ENCODE peak calls at places on chromosomes 13 and 19, in five cellular contexts. R is right atrium auricular region; C is CD8-positive, alpha-beta memory T cell; N is transverse colon; V is upper lobe of right lung. P is an unnamed sample.

GRCh38 chr19:3867971-3868769 is 668 bp downstream of the ZFR2 start:
- DNase-seq in R (no peak), C (no peak), V (no peak), N (no peak), P (no peak)

GRCh38 chr19:51607920-51608562 is 22.2 kb downstream of the SIGLEC5 start:
- DNase-seq in R (no peak), N (peak), C (peak), V (peak), P (peak)

GRCh38 chr19:13060233-13060963 is 42.3 kb downstream of the LYL1 start:
- DNase-seq in R (no peak), N (peak), V (peak), C (no peak), P (peak)

GRCh38 chr19:53646144-53646543 is 14.3 kb downstream of the DPRX start:
- DNase-seq in N (no peak), V (no peak), C (no peak), R (no peak), P (no peak)

GRCh38 chr19:13460045-13460444 is 46.2 kb downstream of the CACNA1A start:
- DNase-seq in C (no peak), R (no peak), N (no peak), V (no peak), P (no peak)

GRCh38 chr13:110433014-110433413 is 125.9 kb downstream of the COL4A2 start:
- DNase-seq in V (no peak), C (no peak), R (no peak), N (no peak), P (peak)

GRCh38 chr13:111114362-111115050 is 604 bp upstream of the ARHGEF7 start:
- DNase-seq in V (peak), R (peak), C (no peak), N (peak), P (peak)

GRCh38 chr19:4403005-4403761 is 743 bp downstream of the CHAF1A start:
- DNase-seq in N (no peak), R (no peak), V (no peak), C (no peak), P (no peak)

GRCh38 chr19:38298841-38299680 is 5.0 kb upstream of the C19orf33 start:
- DNase-seq in V (no peak), N (no peak), C (no peak), R (no peak), P (no peak)

GRCh38 chr19:16778796-16779411 is 50.3 kb upstream of the SIN3B start:
- DNase-seq in C (no peak), N (peak), V (peak), R (no peak), P (no peak)

GRCh38 chr13:92821324-92821723 is 405.3 kb upstream of the GPC6 start:
- DNase-seq in V (no peak), R (no peak), N (no peak), C (no peak), P (no peak)

GRCh38 chr13:21111546-21111945 is 50.2 kb upstream of the LATS2 start:
- DNase-seq in C (no peak), V (no peak), R (no peak), N (no peak), P (no peak)

GRCh38 chr19:1259873-1260748 is 9.0 kb upstream of the CIRBP start:
- DNase-seq in N (peak), R (no peak), V (peak), C (peak), P (no peak)

GRCh38 chr13:85806553-85807175 is 7.4 kb upstream of the SLITRK6 start:
- DNase-seq in C (no peak), N (no peak), V (no peak), R (no peak), P (no peak)

GRCh38 chr13:84645196-84646071 is 763.2 kb upstream of the SLITRK1 start:
- DNase-seq in V (no peak), R (no peak), C (no peak), N (no peak), P (no peak)

GRCh38 chr19:13996928-13997636 is 9.0 kb downstream of the RFX1 start:
- DNase-seq in N (no peak), C (no peak), R (no peak), V (peak), P (no peak)

GRCh38 chr19:29098863-29099481 is 114.0 kb downstream of the UQCRFS1 start:
- DNase-seq in N (peak), C (no peak), R (peak), V (peak), P (peak)

GRCh38 chr13:30421093-30422055 is 919 bp upstream of the UBE2L5 start:
- DNase-seq in V (peak), N (peak), R (peak), C (no peak), P (peak)

GRCh38 chr13:30416471-30416870 is 5.8 kb upstream of the UBE2L5 start:
- DNase-seq in C (no peak), R (no peak), N (no peak), V (no peak), P (no peak)

GRCh38 chr13:30418886-30419459 is 3.3 kb upstream of the UBE2L5 start:
- DNase-seq in C (no peak), N (no peak), R (no peak), V (no peak), P (no peak)

GRCh38 chr13:30415430-30416030 is 6.8 kb upstream of the UBE2L5 start:
- DNase-seq in C (no peak), V (no peak), R (no peak), N (no peak), P (no peak)

GRCh38 chr13:30418075-30418715 is 4.1 kb upstream of the UBE2L5 start:
- DNase-seq in N (no peak), V (no peak), R (no peak), C (no peak), P (no peak)
- H3K27ac ChIP-seq in N (no peak), V (no peak), R (no peak), C (no peak), P (no peak)

DNA sequence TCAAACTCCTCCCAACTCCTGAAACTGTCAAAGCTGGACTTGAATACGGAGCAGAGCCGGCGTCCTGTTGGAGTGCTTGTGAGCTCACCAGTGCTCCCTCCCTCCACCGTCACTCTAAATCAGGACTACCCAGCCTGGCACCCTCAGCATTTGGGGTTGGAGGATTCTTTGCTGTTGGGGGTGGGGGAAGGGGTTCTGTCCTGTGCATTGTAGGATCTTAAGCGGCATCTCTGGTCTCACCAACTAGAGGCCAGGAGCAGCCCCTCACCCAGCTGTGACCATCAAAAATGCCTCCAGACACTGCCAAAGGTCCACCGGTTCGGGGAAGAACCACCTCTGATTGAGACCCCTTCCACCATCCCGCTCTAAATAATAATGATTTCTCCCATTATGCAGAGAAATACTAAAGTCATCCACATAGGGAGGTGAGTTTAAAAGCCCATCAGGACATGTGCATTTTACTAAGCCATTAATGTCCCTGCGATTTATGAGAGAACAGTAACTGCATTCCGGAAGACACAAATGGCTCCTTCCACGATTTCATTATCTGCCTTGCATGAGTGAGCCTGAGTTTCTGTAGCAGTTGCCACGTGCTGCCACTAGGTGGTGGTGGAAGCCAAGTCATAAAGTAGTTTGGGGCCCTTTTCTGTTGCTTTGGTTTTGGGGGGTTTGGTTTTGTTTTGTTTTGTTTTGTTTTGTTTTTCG is 16.1 kb upstream of the USP29 start:
- DNase-seq in R (peak), V (no peak), C (peak), N (peak), P (peak)
- H3K4me3 ChIP-seq in R (no peak), V (no peak), C (no peak), N (no peak), P (no peak)

DNA sequence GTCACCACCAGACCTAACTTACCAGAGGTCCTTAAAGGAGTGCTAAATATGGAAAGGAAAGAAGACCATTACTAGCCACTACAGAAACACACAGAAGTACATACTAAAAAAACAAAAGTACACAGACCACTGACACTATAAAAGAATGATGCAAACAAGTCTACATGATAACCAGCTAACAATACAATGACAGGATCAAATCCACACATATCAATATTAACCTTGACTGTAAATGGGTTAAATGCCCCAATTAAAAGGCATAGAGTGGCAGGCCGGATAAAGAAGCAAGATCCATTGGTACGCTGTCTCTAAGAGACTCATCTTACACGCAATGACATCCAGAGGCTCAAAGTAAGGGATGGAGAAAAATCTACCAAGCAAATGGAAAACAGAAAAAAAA is 47.2 kb downstream of the UBL3 start:
- DNase-seq in V (no peak), C (no peak), N (no peak), R (no peak), P (no peak)
- H3K27ac ChIP-seq in V (no peak), C (no peak), N (no peak), R (no peak), P (no peak)

GRCh38 chr19:40281381-40282208 is 3.5 kb downstream of the AKT2 start:
- DNase-seq in N (no peak), R (no peak), C (no peak), V (no peak), P (no peak)

GRCh38 chr19:40278361-40279045 is 6.6 kb downstream of the AKT2 start:
- DNase-seq in V (no peak), R (no peak), C (no peak), N (no peak), P (peak)

GRCh38 chr19:40279120-40279551 is 6.0 kb downstream of the AKT2 start:
- DNase-seq in V (no peak), R (peak), C (no peak), N (peak), P (peak)

GRCh38 chr19:40280608-40281221 is 4.4 kb downstream of the AKT2 start:
- DNase-seq in C (no peak), V (no peak), R (no peak), N (peak), P (no peak)

DNA sequence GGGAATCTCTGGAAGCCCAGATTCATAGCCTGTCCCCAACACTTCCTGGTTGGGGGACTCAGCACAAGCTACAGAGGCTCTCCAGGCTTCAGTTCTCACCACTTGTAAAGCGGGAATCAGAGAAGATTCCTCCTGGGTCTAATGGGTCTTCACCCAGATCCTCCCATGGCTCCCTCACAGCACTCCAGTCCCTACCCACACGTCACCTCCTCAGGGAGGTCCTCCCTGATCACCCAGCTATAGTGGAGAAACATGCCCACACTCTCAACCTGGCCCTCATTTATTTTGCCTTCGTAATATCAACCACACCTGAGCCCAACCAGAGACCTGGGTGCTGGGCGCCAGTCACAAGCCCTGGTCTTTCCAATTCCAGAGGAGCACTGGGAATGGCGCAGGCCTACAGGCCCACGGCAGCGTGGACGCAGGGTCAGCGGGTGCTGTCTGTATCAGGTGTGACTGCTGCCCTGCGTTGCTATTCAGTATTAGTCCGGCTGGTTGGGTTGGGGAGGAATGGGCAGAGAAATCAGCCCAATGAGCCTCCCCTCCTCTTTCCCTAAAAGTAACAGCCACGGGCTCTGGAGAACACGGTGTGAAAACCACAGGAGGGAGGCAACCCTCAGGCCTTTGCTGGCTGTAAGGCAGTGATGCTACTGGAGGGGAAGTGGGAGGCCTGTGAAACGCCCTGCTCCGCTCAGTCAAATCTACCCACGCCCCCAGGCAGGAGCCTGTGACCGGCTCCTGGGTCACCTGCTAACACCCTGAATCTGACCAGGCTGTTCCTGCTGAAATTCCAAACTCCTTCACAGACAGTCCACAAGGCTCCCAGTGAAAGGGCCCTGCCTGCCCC is 5.2 kb downstream of the AKT2 start:
- DNase-seq in C (no peak), R (no peak), V (no peak), N (no peak), P (peak)
- H3K4me3 ChIP-seq in C (no peak), R (no peak), V (no peak), N (no peak), P (no peak)

GRCh38 chr13:77430377-77430951 is 103.6 kb upstream of the MYCBP2 start:
- DNase-seq in C (no peak), N (no peak), R (no peak), V (no peak), P (no peak)
- H3K27ac ChIP-seq in C (no peak), N (no peak), R (no peak), V (no peak), P (no peak)

GRCh38 chr19:34793562-34793961 is 20.5 kb upstream of the ZNF599 start:
- DNase-seq in R (no peak), V (no peak), C (no peak), N (no peak), P (no peak)
- H3K4me3 ChIP-seq in R (no peak), V (no peak), C (no peak), N (no peak), P (no peak)